ENCODE peak calls at places on chromosomes 16 and 17, in nine cellular contexts. C is stimulated activated CD4-positive, alpha-beta T cell treated with anti-CD3 and anti-CD28 coated beads, Interleukin-4, amount 100 ng/mL, for 48 hours; Z is cardiac fibroblast; G is activated T-cell treated with anti-CD3 and anti-CD28 coated beads, Interleukin-2, amount 50 U/mL, for 4 hours; S is epithelial cell of prostate; A is left ventricle myocardium superior; M is A172; X is EL; U is RCC 7860. E is an unnamed sample.

GRCh38 chr16:23104032-23104955 is 45.0 kb downstream of the USP31 start:
- DNase-seq in C (no peak), G (no peak), Z (no peak), X (no peak), A (no peak), U (no peak), S (no peak), M (no peak), E (no peak)

GRCh38 chr16:48409839-48410610 is 24.8 kb upstream of the SIAH1 start:
- DNase-seq in M (peak; percentile 85), S (peak; percentile 46), U (peak; percentile 88), X (peak; percentile 81), A (no peak), C (no peak), G (no peak), Z (peak; percentile 90), E (peak; percentile 61)

GRCh38 chr17:48840441-48840840 is 9.6 kb downstream of the CALCOCO2 start:
- DNase-seq in C (no peak), X (peak; percentile 33), U (no peak), S (no peak), A (no peak), G (no peak), Z (peak; percentile 42), M (no peak), E (no peak)

GRCh38 chr17:46097497-46097896 is 95.7 kb downstream of the KANSL1 start:
- DNase-seq in Z (peak; percentile 66), M (no peak), G (no peak), A (no peak), U (no peak), C (no peak), S (no peak), X (no peak), E (no peak)

GRCh38 chr17:40293363-40293762 is 5.7 kb downstream of the CDC6 start:
- DNase-seq in G (no peak), C (no peak), S (no peak), Z (no peak), A (no peak), X (no peak), M (no peak), U (no peak), E (no peak)

GRCh38 chr16:3716831-3717234 is 491 bp downstream of the TRAP1 start:
- DNase-seq in X (peak; percentile 38), A (no peak), M (no peak), Z (no peak), U (no peak), G (no peak), S (no peak), C (peak; percentile 28), E (no peak)

GRCh38 chr16:31472559-31473203 is 729 bp downstream of the TGFB1I1 start:
- DNase-seq in U (peak; percentile 46), S (peak; percentile 51), Z (peak; percentile 98), C (peak; percentile 55), M (peak; percentile 87), A (peak; percentile 91), X (peak; percentile 93), G (no peak), E (peak; percentile 97)

GRCh38 chr16:77424841-77425604 is 9.8 kb downstream of the ADAMTS18 start:
- DNase-seq in C (no peak), M (no peak), Z (peak; percentile 54), A (no peak), X (no peak), G (no peak), U (no peak), S (no peak), E (no peak)

GRCh38 chr16:57289391-57290257 is 5.2 kb upstream of the PLLP start:
- DNase-seq in U (no peak), C (no peak), G (no peak), Z (no peak), M (peak; percentile 28), X (no peak), S (no peak), A (no peak), E (no peak)

GRCh38 chr16:12425134-12425941 is 378.3 kb downstream of the CPPED1 start:
- DNase-seq in C (no peak), X (no peak), S (no peak), G (no peak), U (peak; percentile 67), M (no peak), Z (no peak), A (no peak), E (no peak)